ENCODE peak calls at places on chromosomes 12 and 14, in nine cellular contexts. C is T-helper 2 cell; X is astrocyte of the hippocampus; S is activated T-cell treated with anti-CD3 and anti-CD28 coated beads, Interleukin-2, amount 50 U/mL, for 1 hour; M is K562; J is NCI-H510A treated with DMSO at 0.1 percent for 48 hours; G is hypothalamus; V is Peyer's patch; E is body of pancreas. U is an unnamed sample.

GRCh38 chr12:89836026-89836425 is 127.4 kb upstream of the ATP2B1 start:
- DNase-seq in X (no peak), S (no peak), J (no peak), G (no peak), C (no peak), M (no peak), V (no peak), E (no peak), U (no peak)

GRCh38 chr12:101841069-101841468 is 10.3 kb upstream of the GNPTAB start:
- DNase-seq in E (no peak), J (no peak), G (no peak), V (no peak), S (no peak), X (no peak), M (no peak), C (no peak), U (no peak)

GRCh38 chr12:132955094-132955932 is 793 bp downstream of the ZNF605 start:
- DNase-seq in C (no peak), E (peak), S (no peak), G (peak), V (no peak), X (peak), J (peak), M (no peak), U (peak)

GRCh38 chr12:55067701-55068100 is 47.9 kb downstream of the NEUROD4 start:
- DNase-seq in G (no peak), M (no peak), E (no peak), V (no peak), X (no peak), J (no peak), C (no peak), S (no peak), U (no peak)

GRCh38 chr12:29157486-29157946 is 8.4 kb downstream of the FAR2 start:
- DNase-seq in V (no peak), C (no peak), G (no peak), E (no peak), X (peak), J (no peak), S (no peak), M (no peak), U (no peak)

GRCh38 chr12:130286741-130287140 is 50.9 kb upstream of the PIWIL1 start:
- DNase-seq in V (no peak), S (no peak), E (no peak), G (no peak), M (no peak), C (no peak), J (no peak), X (no peak), U (no peak)

GRCh38 chr12:75478395-75478794 is 2.2 kb upstream of the GLIPR1 start:
- DNase-seq in M (no peak), C (peak), E (no peak), G (no peak), V (no peak), X (no peak), S (no peak), J (no peak), U (no peak)

GRCh38 chr12:108647936-108648287 is 14.2 kb upstream of the SELPLG start:
- DNase-seq in E (no peak), S (no peak), V (no peak), J (no peak), C (no peak), X (no peak), M (no peak), G (no peak), U (no peak)

GRCh38 chr14:71250791-71251190 is 343.5 kb downstream of the PCNX1 start:
- DNase-seq in X (no peak), E (no peak), S (no peak), M (no peak), C (peak), V (no peak), G (no peak), J (no peak), U (no peak)

GRCh38 chr14:103444837-103445524 is 59.8 kb downstream of the MARK3 start:
- DNase-seq in C (no peak), M (peak), X (no peak), J (peak), E (no peak), S (no peak), G (no peak), V (no peak), U (no peak)

GRCh38 chr12:121793501-121793835 is at the start of gene RHOF:
- DNase-seq in V (peak), X (peak), G (no peak), S (no peak), J (no peak), M (peak), C (no peak), E (peak), U (no peak)

GRCh38 chr12:96419576-96420254 is 19.5 kb upstream of the CDK17 start:
- DNase-seq in C (no peak), M (no peak), E (no peak), J (no peak), S (no peak), G (no peak), V (no peak), X (no peak), U (no peak)

GRCh38 chr12:115840159-115840558 is 437.3 kb downstream of the MED13L start:
- DNase-seq in C (no peak), X (no peak), G (no peak), V (no peak), S (no peak), J (peak), E (no peak), M (no peak), U (no peak)

GRCh38 chr12:121365416-121366062 is 13.3 kb upstream of the ANAPC5 start:
- DNase-seq in E (no peak), X (peak), J (no peak), M (peak), V (no peak), G (no peak), C (no peak), S (no peak), U (no peak)

U was measured in NCI-H1930.